ENCODE peak calls at places on chromosomes 1 and 21, in seven cellular contexts. H is T-cell; E is Daoy; M is left ventricle myocardium superior; B is stimulated activated CD8-positive, alpha-beta memory T cell treated with anti-CD3 and anti-CD28 coated beads, Interleukin-2, amount 100 ng/mL, for 48 hours; F is HTR-8/SVneo; J is left kidney. G is an unnamed sample.

GRCh38 chr1:59008599-59009347 is 224.9 kb upstream of the JUN start:
- DNase-seq in H (no peak), E (peak), M (no peak), B (no peak), F (no peak), J (no peak), G (no peak)

GRCh38 chr1:47867447-47868347 is 129.5 kb downstream of the TRABD2B start:
- DNase-seq in H (no peak), E (no peak), M (no peak), B (no peak), F (no peak), J (no peak), G (no peak)

GRCh38 chr1:231177971-231178370 is 16.1 kb downstream of the TRIM67 start:
- DNase-seq in H (no peak), E (no peak), M (no peak), B (no peak), F (no peak), J (no peak), G (no peak)

GRCh38 chr21:31688603-31689368 is 29.3 kb downstream of the SOD1 start:
- DNase-seq in H (no peak), E (no peak), M (no peak), B (no peak), F (no peak), J (no peak), G (no peak)

GRCh38 chr1:204427302-204427701 is 15.7 kb upstream of the PPP1R15B start:
- DNase-seq in H (no peak), E (no peak), M (no peak), B (no peak), F (no peak), J (no peak), G (no peak)

GRCh38 chr1:154730251-154730650 is 122.3 kb upstream of the ADAR start:
- DNase-seq in H (no peak), E (peak), M (no peak), B (no peak), F (no peak), J (peak), G (no peak)

GRCh38 chr1:7046314-7046713 is 261.1 kb downstream of the CAMTA1 start:
- DNase-seq in H (no peak), E (peak), M (peak), B (no peak), F (peak), J (peak), G (peak)

GRCh38 chr1:111733183-111733995 is 5.8 kb downstream of the INKA2 start:
- DNase-seq in H (no peak), E (peak), M (peak), B (no peak), F (no peak), J (peak), G (peak)

GRCh38 chr1:94884101-94884875 is 42.6 kb downstream of the CNN3 start:
- DNase-seq in H (no peak), E (peak), M (no peak), B (no peak), F (peak), J (peak), G (no peak)

GRCh38 chr1:89615676-89616598 is 17.0 kb upstream of the LRRC8C start:
- DNase-seq in H (no peak), E (peak), M (peak), B (no peak), F (no peak), J (peak), G (peak)

GRCh38 chr1:31773861-31774260 is 9.7 kb upstream of the ADGRB2 start:
- DNase-seq in H (no peak), E (no peak), M (no peak), B (no peak), F (no peak), J (no peak), G (no peak)

GRCh38 chr1:119974013-119974412 is 77.7 kb upstream of the ADAM30 start:
- DNase-seq in H (no peak), E (no peak), M (no peak), B (no peak), F (no peak), J (no peak), G (no peak)

GRCh38 chr21:45406801-45407628 is 2.0 kb downstream of the COL18A1 start:
- DNase-seq in H (no peak), E (no peak), M (peak), B (no peak), F (no peak), J (peak), G (peak)

GRCh38 chr1:150021191-150021688 is 10.7 kb upstream of the OTUD7B start:
- DNase-seq in H (no peak), E (no peak), M (no peak), B (no peak), F (no peak), J (peak), G (peak)

GRCh38 chr1:173122958-173123852 is 72.5 kb upstream of the TNFSF18 start:
- DNase-seq in H (no peak), E (peak), M (peak), B (no peak), F (peak), J (peak), G (peak)

GRCh38 chr1:30984167-30984870 is 75.8 kb upstream of the SDC3 start:
- DNase-seq in H (no peak), E (no peak), M (no peak), B (no peak), F (no peak), J (no peak), G (no peak)

GRCh38 chr21:16072692-16073091 is 342.9 kb downstream of the USP25 start:
- DNase-seq in H (no peak), E (no peak), M (no peak), B (no peak), F (no peak), J (peak), G (no peak)

GRCh38 chr1:2414297-2414958 is 2.1 kb upstream of the PEX10 start:
- DNase-seq in H (peak), E (peak), M (peak), B (peak), F (peak), J (peak), G (peak)

G was measured in mucosa of descending colon.